ENCODE peak calls at places on chromosome 16, in five cellular contexts. Z is IMR-90, R is H9, Q is colonic mucosa, N is fibroblast of lung. M is an unnamed sample. For H3K4me1, the result is how much of the 10 kb centered on the place peaks cover.

GRCh38 chr16:57260294-57260929 is 15.4 kb downstream of the ARL2BP start:
- DNase-seq in Z (peak), R (peak), Q (no peak), N (peak), M (peak)

GRCh38 chr16:9308300-9309209 is 217.1 kb downstream of the HAPSTR1 start:
- DNase-seq in Z (no peak), R (no peak), Q (peak), N (no peak), M (no peak)

GRCh38 chr16:1706386-1707192 is 594 bp downstream of the MAPK8IP3 start:
- DNase-seq in Z (peak), R (no peak), Q (peak), N (peak), M (no peak)

GRCh38 chr16:67397812-67398545 is 4.7 kb upstream of the TPPP3 start:
- DNase-seq in Z (no peak), R (no peak), Q (no peak), N (no peak), M (peak)

GRCh38 chr16:80903616-80904015 is 99.2 kb upstream of the CDYL2 start:
- DNase-seq in Z (no peak), R (no peak), Q (no peak), N (no peak), M (no peak)

GRCh38 chr16:80997139-80997798 is 9.4 kb downstream of the CMC2 start:
- DNase-seq in Z (no peak), R (no peak), Q (no peak), N (peak), M (no peak)

GRCh38 chr16:20320178-20320577 is 7.1 kb downstream of the GP2 start:
- DNase-seq in Z (no peak), R (no peak), Q (no peak), N (no peak), M (no peak)

GRCh38 chr16:85096921-85097320 is 15.4 kb downstream of the CIBAR2 start:
- DNase-seq in Z (no peak), R (no peak), Q (no peak), N (no peak), M (no peak)

GRCh38 chr16:46721885-46722284 is 26.3 kb downstream of the MYLK3 start:
- DNase-seq in Z (no peak), R (no peak), Q (no peak), N (no peak), M (no peak)

GRCh38 chr16:70342016-70342415 is 4.7 kb upstream of the DDX19A start:
- DNase-seq in Z (no peak), R (no peak), Q (no peak), N (no peak), M (peak)

GRCh38 chr16:89004209-89004831 is 27.3 kb upstream of the CBFA2T3 start:
- DNase-seq in Z (no peak), R (no peak), Q (no peak), N (no peak), M (peak)

GRCh38 chr16:29875206-29875605 is 12.2 kb upstream of the CDIPT start:
- DNase-seq in Z (no peak), R (no peak), Q (no peak), N (no peak), M (no peak)

GRCh38 chr16:89017543-89017942 is 40.5 kb upstream of the CBFA2T3 start:
- DNase-seq in Z (no peak), R (no peak), Q (no peak), N (no peak), M (peak)

GRCh38 chr16:85888405-85889331 is 10.3 kb upstream of the IRF8 start:
- DNase-seq in Z (peak), R (peak), Q (no peak), N (peak), M (peak)

GRCh38 chr16:21084631-21085235 is 65.9 kb downstream of the DNAH3 start:
- DNase-seq in Z (no peak), R (no peak), Q (no peak), N (no peak), M (no peak)

GRCh38 chr16:66604376-66605176 is at the start of gene CMTM3:
- DNase-seq in Z (peak), R (peak), Q (peak), N (peak), M (peak)

GRCh38 chr16:70407811-70408274 is 31.1 kb downstream of the ST3GAL2 start:
- DNase-seq in Z (no peak), R (no peak), Q (no peak), N (no peak), M (no peak)

GRCh38 chr16:27859020-27859419 is 204.5 kb downstream of the GSG1L start:
- DNase-seq in Z (no peak), R (peak), Q (no peak), N (no peak), M (no peak)

GRCh38 chr16:9340402-9341095 is 249.1 kb downstream of the HAPSTR1 start:
- DNase-seq in Z (no peak), R (peak), Q (no peak), N (no peak), M (no peak)

GRCh38 chr16:30948956-30949654 is at the start of gene ORAI3:
- DNase-seq in Z (peak), R (peak), Q (peak), N (peak), M (peak)

GRCh38 chr16:83095926-83096692 is 469.3 kb downstream of the CDH13 start:
- DNase-seq in Z (peak), R (no peak), Q (no peak), N (peak), M (no peak)

GRCh38 chr16:698911-699671 is 6.5 kb downstream of the FBXL16 start:
- DNase-seq in Z (no peak), R (no peak), Q (no peak), N (no peak), M (no peak)

GRCh38 chr16:68902376-68903345 is 59.3 kb downstream of the TANGO6 start:
- DNase-seq in Z (peak), R (peak), Q (peak), N (peak), M (no peak)

GRCh38 chr16:67540756-67541155 is 12.1 kb downstream of the RIPOR1 start:
- DNase-seq in Z (no peak), R (no peak), Q (no peak), N (no peak), M (no peak)

GRCh38 chr16:85312642-85313540 is 200.6 kb upstream of the CIBAR2 start:
- DNase-seq in Z (no peak), R (no peak), Q (no peak), N (no peak), M (no peak)

GRCh38 chr16:51151435-51151950 is 423 bp upstream of the SALL1 start:
- DNase-seq in Z (peak), R (peak), Q (peak), N (peak), M (peak)

GRCh38 chr16:87160218-87160617 is 157.0 kb downstream of the C16orf95 start:
- DNase-seq in Z (no peak), R (no peak), Q (no peak), N (peak), M (peak)

GRCh38 chr16:16938980-16939379 is 531.8 kb downstream of the XYLT1 start:
- DNase-seq in Z (no peak), R (no peak), Q (no peak), N (no peak), M (no peak)

GRCh38 chr16:83681421-83681820 is 126.4 kb upstream of the HSBP1 start:
- DNase-seq in Z (no peak), R (no peak), Q (no peak), N (no peak), M (no peak)

GRCh38 chr16:23110257-23110899 is 38.9 kb downstream of the USP31 start:
- DNase-seq in Z (no peak), R (no peak), Q (no peak), N (no peak), M (no peak)

GRCh38 chr16:59878479-59878878 is 1144.4 kb upstream of the GOT2 start:
- DNase-seq in Z (peak), R (no peak), Q (no peak), N (peak), M (no peak)

GRCh38 chr16:72467157-72467759 is 295.3 kb upstream of the PMFBP1 start:
- DNase-seq in Z (peak), R (no peak), Q (no peak), N (peak), M (no peak)

GRCh38 chr16:21599994-21600773 is 807 bp downstream of the METTL9 start:
- DNase-seq in Z (peak), R (peak), Q (peak), N (peak), M (peak)

GRCh38 chr16:2991566-2992261 is 11.5 kb upstream of the PKMYT1 start:
- DNase-seq in Z (no peak), R (no peak), Q (peak), N (no peak), M (no peak)
- H3K27ac ChIP-seq in Z (no peak), R (no peak), Q (no peak), N (no peak), M (no peak)

GRCh38 chr16:11610580-11610979 is 23.9 kb upstream of the LITAF start:
- DNase-seq in Z (no peak), R (no peak), Q (no peak), N (no peak), M (peak)
- H3K4me1 ChIP-seq in Z (under half), R (under half), Q (under half), N (under half), M (under half)

GRCh38 chr16:49838639-49839461 is 17.1 kb downstream of the ZNF423 start:
- DNase-seq in Z (no peak), R (no peak), Q (no peak), N (no peak), M (no peak)
- H3K9ac ChIP-seq in Z (no peak), R (no peak), Q (peak), N (no peak), M (no peak)

DNA sequence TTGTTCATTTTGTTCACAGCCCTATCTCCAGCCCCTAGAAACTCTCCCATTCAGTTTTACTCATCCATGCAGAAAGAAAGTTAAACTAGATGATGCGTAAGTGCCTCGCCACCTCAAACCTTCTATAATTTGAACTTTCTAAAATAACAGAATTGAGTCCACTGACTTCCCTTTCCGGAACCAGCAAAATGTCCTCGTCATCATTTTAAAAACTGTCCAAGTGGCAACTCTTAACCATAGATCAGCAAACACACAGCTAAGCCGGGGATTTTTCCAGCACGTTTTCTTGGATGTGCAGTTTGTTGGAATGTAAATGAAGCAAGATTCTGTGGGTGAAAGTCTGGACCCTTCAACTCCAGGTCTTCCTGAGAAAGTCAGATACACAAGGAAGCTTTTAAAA is 369.7 kb upstream of the ERCC4 start:
- DNase-seq in Z (no peak), R (no peak), Q (no peak), N (no peak), M (no peak)
- H3K27ac ChIP-seq in Z (no peak), R (no peak), Q (no peak), N (no peak), M (no peak)

GRCh38 chr16:11129378-11129781 is 126.6 kb downstream of the SOCS1 start:
- DNase-seq in Z (no peak), R (no peak), Q (no peak), N (no peak), M (no peak)

GRCh38 chr16:11126389-11127072 is 129.5 kb downstream of the SOCS1 start:
- DNase-seq in Z (no peak), R (no peak), Q (no peak), N (peak), M (no peak)

GRCh38 chr16:11125936-11126335 is 130.1 kb downstream of the SOCS1 start:
- DNase-seq in Z (no peak), R (no peak), Q (no peak), N (no peak), M (no peak)

GRCh38 chr16:11127610-11128195 is 128.3 kb downstream of the SOCS1 start:
- DNase-seq in Z (no peak), R (no peak), Q (no peak), N (no peak), M (no peak)

GRCh38 chr16:11128211-11129123 is 127.5 kb downstream of the SOCS1 start:
- DNase-seq in Z (peak), R (peak), Q (no peak), N (peak), M (no peak)
- H3K4me1 ChIP-seq in Z (under half), R (under half), Q (under half), N (under half), M (under half)